ENCODE peak calls at places on chromosome 7, in ten cellular contexts. T is upper lobe of left lung, I is uterus, Q is stomach, W is endothelial cell of umbilical vein, C is transverse colon, U is vagina, J is spleen, Z is A549, L is right lobe of liver. A is an unnamed sample. For H3K4me1, the result is how much of the 10 kb centered on the place peaks cover.

GRCh38 chr7:32115831-32116230 is 45.6 kb upstream of the PDE1C start:
- DNase-seq in T (no peak), I (no peak), Q (no peak), W (no peak), C (no peak), U (no peak), J (no peak), Z (no peak), L (no peak), A (no peak)

GRCh38 chr7:100407285-100408180 is 21.0 kb downstream of the ZCWPW1 start:
- DNase-seq in T (no peak), I (peak), Q (no peak), W (peak), C (no peak), U (no peak), J (no peak), Z (peak), L (no peak), A (peak)

GRCh38 chr7:32200593-32200992 is 130.4 kb upstream of the PDE1C start:
- DNase-seq in T (no peak), I (no peak), Q (no peak), W (no peak), C (no peak), U (no peak), J (no peak), Z (no peak), L (no peak), A (no peak)

GRCh38 chr7:137667633-137668387 is 179.0 kb downstream of the DGKI start:
- DNase-seq in T (no peak), I (no peak), Q (no peak), W (no peak), C (no peak), U (no peak), J (no peak), Z (peak), L (no peak), A (no peak)

GRCh38 chr7:66627876-66628360 is 763 bp upstream of the KCTD7 start:
- DNase-seq in T (peak), I (no peak), Q (no peak), W (no peak), C (no peak), U (no peak), J (no peak), Z (no peak), L (no peak), A (no peak)

GRCh38 chr7:81236560-81236959 is 317.7 kb upstream of the SEMA3C start:
- DNase-seq in T (no peak), I (no peak), Q (no peak), W (no peak), C (no peak), U (no peak), J (no peak), Z (no peak), L (no peak), A (no peak)

GRCh38 chr7:57308631-57309408 is 141.2 kb upstream of the ZNF716 start:
- DNase-seq in T (no peak), I (no peak), Q (no peak), W (no peak), C (no peak), U (no peak), J (no peak), Z (no peak), L (peak), A (peak)

GRCh38 chr7:121449304-121449703 is 53.2 kb upstream of the FAM3C start:
- DNase-seq in T (no peak), I (no peak), Q (no peak), W (no peak), C (no peak), U (no peak), J (no peak), Z (no peak), L (no peak), A (no peak)

GRCh38 chr7:114818501-114818900 is 103.4 kb upstream of the MDFIC start:
- DNase-seq in T (no peak), I (no peak), Q (no peak), W (no peak), C (no peak), U (no peak), J (no peak), Z (peak), L (no peak), A (no peak)

GRCh38 chr7:151657173-151657572 is 137.5 kb upstream of the RHEB start:
- DNase-seq in T (no peak), I (no peak), Q (no peak), W (no peak), C (no peak), U (no peak), J (no peak), Z (no peak), L (peak), A (no peak)

GRCh38 chr7:111356941-111357340 is 205.4 kb downstream of the IMMP2L start:
- DNase-seq in T (no peak), I (no peak), Q (no peak), W (no peak), C (no peak), U (no peak), J (no peak), Z (no peak), L (no peak), A (no peak)

GRCh38 chr7:156041398-156041797 is 229.1 kb upstream of the SHH start:
- DNase-seq in T (no peak), I (no peak), Q (no peak), W (no peak), C (no peak), U (no peak), J (no peak), Z (no peak), L (no peak), A (no peak)

GRCh38 chr7:34991938-34992840 is 45.1 kb downstream of the DPY19L1 start:
- DNase-seq in T (peak), I (no peak), Q (no peak), W (peak), C (peak), U (no peak), J (peak), Z (peak), L (no peak), A (peak)

GRCh38 chr7:4873071-4873944 is 10.2 kb downstream of the RADIL start:
- DNase-seq in T (peak), I (no peak), Q (no peak), W (no peak), C (no peak), U (no peak), J (no peak), Z (no peak), L (no peak), A (no peak)

GRCh38 chr7:25665903-25666670 is 437.8 kb upstream of the NPVF start:
- DNase-seq in T (no peak), I (no peak), Q (no peak), W (no peak), C (no peak), U (no peak), J (no peak), Z (no peak), L (no peak), A (no peak)

GRCh38 chr7:39595102-39595620 is 28.2 kb upstream of the RALA start:
- DNase-seq in T (no peak), I (no peak), Q (no peak), W (peak), C (no peak), U (no peak), J (no peak), Z (no peak), L (no peak), A (no peak)

GRCh38 chr7:88835147-88835728 is 39.7 kb upstream of the TEX47 start:
- DNase-seq in T (no peak), I (no peak), Q (no peak), W (peak), C (no peak), U (no peak), J (no peak), Z (peak), L (no peak), A (peak)

GRCh38 chr7:14762552-14762951 is 140.0 kb downstream of the DGKB start:
- DNase-seq in T (no peak), I (no peak), Q (no peak), W (no peak), C (no peak), U (no peak), J (no peak), Z (no peak), L (no peak), A (no peak)

GRCh38 chr7:157656195-157656769 is 319.5 kb downstream of the DNAJB6 start:
- DNase-seq in T (no peak), I (no peak), Q (no peak), W (no peak), C (no peak), U (no peak), J (peak), Z (peak), L (no peak), A (no peak)

GRCh38 chr7:140607441-140607989 is 33.1 kb downstream of the DENND2A start:
- DNase-seq in T (no peak), I (peak), Q (no peak), W (no peak), C (peak), U (no peak), J (peak), Z (no peak), L (peak), A (peak)

GRCh38 chr7:117248810-117249209 is 74.0 kb downstream of the WNT2 start:
- DNase-seq in T (no peak), I (no peak), Q (no peak), W (no peak), C (no peak), U (no peak), J (no peak), Z (no peak), L (no peak), A (no peak)

GRCh38 chr7:39073432-39073831 is 95.7 kb downstream of the POU6F2 start:
- DNase-seq in T (peak), I (no peak), Q (no peak), W (peak), C (no peak), U (no peak), J (no peak), Z (no peak), L (no peak), A (no peak)

GRCh38 chr7:77247206-77247850 is 47.7 kb upstream of the FGL2 start:
- DNase-seq in T (peak), I (peak), Q (peak), W (peak), C (peak), U (no peak), J (peak), Z (peak), L (peak), A (peak)

GRCh38 chr7:66958708-66959350 is 36.6 kb downstream of the SBDS start:
- DNase-seq in T (no peak), I (no peak), Q (peak), W (no peak), C (peak), U (no peak), J (peak), Z (no peak), L (no peak), A (no peak)

GRCh38 chr7:127392566-127393369 is at the start of gene ZNF800:
- DNase-seq in T (peak), I (peak), Q (peak), W (peak), C (peak), U (no peak), J (peak), Z (peak), L (peak), A (peak)

GRCh38 chr7:219581-220150 is 27.3 kb downstream of the FAM20C start:
- DNase-seq in T (peak), I (no peak), Q (peak), W (no peak), C (no peak), U (no peak), J (no peak), Z (no peak), L (no peak), A (peak)

GRCh38 chr7:35556532-35557471 is 138.1 kb downstream of the HERPUD2 start:
- DNase-seq in T (no peak), I (no peak), Q (no peak), W (no peak), C (no peak), U (peak), J (no peak), Z (no peak), L (peak), A (no peak)

GRCh38 chr7:105487559-105488218 is 34.4 kb downstream of the PUS7 start:
- DNase-seq in T (peak), I (peak), Q (no peak), W (peak), C (no peak), U (no peak), J (no peak), Z (peak), L (no peak), A (no peak)

GRCh38 chr7:115522174-115522573 is 508.4 kb downstream of the TFEC start:
- DNase-seq in T (no peak), I (no peak), Q (no peak), W (no peak), C (no peak), U (no peak), J (peak), Z (no peak), L (no peak), A (no peak)

GRCh38 chr7:112362796-112363195 is 87.5 kb upstream of the IFRD1 start:
- DNase-seq in T (peak), I (no peak), Q (no peak), W (no peak), C (no peak), U (no peak), J (no peak), Z (no peak), L (no peak), A (no peak)

GRCh38 chr7:114857605-114858004 is 64.3 kb upstream of the MDFIC start:
- DNase-seq in T (no peak), I (no peak), Q (no peak), W (no peak), C (no peak), U (no peak), J (no peak), Z (no peak), L (no peak), A (no peak)

GRCh38 chr7:1054438-1055083 is 10.2 kb downstream of the GPR146 start:
- DNase-seq in T (no peak), I (peak), Q (no peak), W (peak), C (no peak), U (no peak), J (peak), Z (no peak), L (no peak), A (no peak)

GRCh38 chr7:143890558-143890957 is 11.4 kb downstream of the TCAF1 start:
- DNase-seq in T (no peak), I (no peak), Q (no peak), W (no peak), C (no peak), U (no peak), J (no peak), Z (no peak), L (no peak), A (no peak)

GRCh38 chr7:157859915-157860314 is 523.1 kb downstream of the DNAJB6 start:
- DNase-seq in T (no peak), I (no peak), Q (no peak), W (no peak), C (no peak), U (no peak), J (peak), Z (no peak), L (no peak), A (no peak)

GRCh38 chr7:29825750-29826529 is 19.6 kb downstream of the WIPF3 start:
- DNase-seq in T (no peak), I (no peak), Q (no peak), W (no peak), C (no peak), U (no peak), J (no peak), Z (no peak), L (no peak), A (no peak)

GRCh38 chr7:6623589-6624245 is 8.3 kb downstream of the ZNF853 start:
- DNase-seq in T (no peak), I (no peak), Q (no peak), W (no peak), C (no peak), U (no peak), J (no peak), Z (no peak), L (no peak), A (no peak)

GRCh38 chr7:158582089-158582456 is 5.5 kb downstream of the PTPRN2 start:
- DNase-seq in T (no peak), I (no peak), Q (peak), W (no peak), C (no peak), U (no peak), J (no peak), Z (no peak), L (no peak), A (peak)

GRCh38 chr7:27148031-27148775 is 629 bp upstream of the HOXA6 start:
- DNase-seq in T (no peak), I (peak), Q (no peak), W (peak), C (peak), U (no peak), J (peak), Z (no peak), L (no peak), A (no peak)

GRCh38 chr7:112646787-112647186 is 143.4 kb downstream of the TMEM168 start:
- DNase-seq in T (no peak), I (no peak), Q (no peak), W (no peak), C (no peak), U (no peak), J (peak), Z (no peak), L (no peak), A (no peak)

GRCh38 chr7:8172372-8173354 is 89.3 kb downstream of the ICA1 start:
- DNase-seq in T (no peak), I (no peak), Q (no peak), W (no peak), C (no peak), U (no peak), J (no peak), Z (no peak), L (no peak), A (no peak)

GRCh38 chr7:8177109-8177933 is 84.6 kb downstream of the ICA1 start:
- DNase-seq in T (no peak), I (no peak), Q (no peak), W (peak), C (no peak), U (no peak), J (no peak), Z (no peak), L (no peak), A (no peak)

GRCh38 chr7:8175929-8176369 is 86.0 kb downstream of the ICA1 start:
- DNase-seq in T (no peak), I (no peak), Q (no peak), W (no peak), C (no peak), U (no peak), J (no peak), Z (no peak), L (peak), A (no peak)

GRCh38 chr7:8178353-8178752 is 83.6 kb downstream of the ICA1 start:
- DNase-seq in T (no peak), I (no peak), Q (no peak), W (peak), C (no peak), U (no peak), J (no peak), Z (no peak), L (no peak), A (no peak)

GRCh38 chr7:8176370-8177081 is 85.4 kb downstream of the ICA1 start:
- DNase-seq in T (peak), I (no peak), Q (no peak), W (no peak), C (peak), U (no peak), J (peak), Z (no peak), L (no peak), A (no peak)
- TF ChIP-seq POLR2A in T (no peak), I (no peak), Q (no peak), W (no peak), C (no peak), U (no peak), J (no peak), Z (no peak), L (no peak), A (no peak)

GRCh38 chr7:2722591-2722990 is 34.6 kb downstream of the AMZ1 start:
- DNase-seq in T (no peak), I (no peak), Q (no peak), W (no peak), C (no peak), U (no peak), J (peak), Z (no peak), L (no peak), A (no peak)
- H3K4me1 ChIP-seq in T (under half), I (under half), Q (under half), W (under half), C (under half), U (under half), J (under half), Z (under half), L (under half), A (under half)

DNA sequence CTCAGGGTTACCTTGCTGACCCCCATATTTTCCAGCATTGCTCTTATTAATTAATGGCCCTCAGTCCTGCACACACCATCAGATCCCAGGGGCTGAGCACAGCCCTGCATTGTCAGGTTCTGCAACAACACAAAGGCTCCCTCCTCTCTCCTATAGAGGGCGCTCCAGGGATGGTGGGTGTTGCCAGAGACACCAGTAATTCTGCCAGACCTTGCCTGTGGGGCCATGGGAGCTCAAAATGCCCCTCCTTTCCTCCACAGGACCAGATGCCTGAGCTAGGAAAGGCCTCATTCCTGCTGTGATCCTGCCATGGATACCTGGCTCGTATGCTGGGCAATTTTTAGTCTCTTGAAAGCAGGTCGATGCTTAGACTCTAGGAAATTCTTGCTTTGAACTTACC is 42.8 kb upstream of the PRSS58 start:
- DNase-seq in T (no peak), I (no peak), Q (no peak), W (no peak), C (no peak), U (no peak), J (no peak), Z (peak), L (no peak), A (no peak)
- TF ChIP-seq CTCF in T (no peak), I (no peak), Q (no peak), W (no peak), C (no peak), U (no peak), J (no peak), Z (no peak), L (no peak), A (no peak)

DNA sequence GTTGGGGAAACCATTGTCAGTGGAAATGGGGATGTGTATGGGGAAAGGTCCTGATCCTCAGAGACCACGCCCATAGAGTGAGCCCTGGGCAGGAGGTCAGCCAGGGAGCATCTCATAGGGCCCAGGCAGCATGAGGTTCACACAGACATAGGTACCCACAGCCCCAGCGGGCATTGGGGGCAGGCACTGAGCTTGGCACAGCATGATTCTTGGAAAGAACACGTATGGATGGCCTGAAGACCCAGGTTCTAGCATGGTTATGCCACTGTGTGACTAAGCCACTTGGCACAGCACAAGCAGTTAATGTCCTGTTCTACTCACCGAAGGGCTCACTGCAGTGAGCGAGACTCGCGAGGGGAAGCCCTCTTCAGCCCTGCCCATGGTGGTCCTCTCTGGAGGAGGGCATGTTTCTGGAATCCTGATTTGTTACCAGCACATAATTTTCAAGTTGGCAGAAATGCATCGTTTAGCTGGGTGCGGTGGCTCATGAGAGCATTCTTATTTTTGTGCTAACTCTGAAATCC is 125.2 kb downstream of the UBE2H start:
- DNase-seq in T (no peak), I (no peak), Q (no peak), W (no peak), C (no peak), U (no peak), J (no peak), Z (no peak), L (no peak), A (no peak)
- TF ChIP-seq POLR2A in T (no peak), I (no peak), Q (no peak), W (no peak), C (no peak), U (no peak), J (no peak), Z (no peak), L (no peak), A (no peak)

GRCh38 chr7:148701414-148701813 is 2.7 kb downstream of the CUL1 start:
- DNase-seq in T (no peak), I (no peak), Q (no peak), W (peak), C (no peak), U (no peak), J (no peak), Z (peak), L (no peak), A (no peak)
- H3K4me1 ChIP-seq in T (under half), I (under half), Q (half or more), W (under half), C (half or more), U (half or more), J (half or more), Z (half or more), L (under half), A (half or more)

DNA sequence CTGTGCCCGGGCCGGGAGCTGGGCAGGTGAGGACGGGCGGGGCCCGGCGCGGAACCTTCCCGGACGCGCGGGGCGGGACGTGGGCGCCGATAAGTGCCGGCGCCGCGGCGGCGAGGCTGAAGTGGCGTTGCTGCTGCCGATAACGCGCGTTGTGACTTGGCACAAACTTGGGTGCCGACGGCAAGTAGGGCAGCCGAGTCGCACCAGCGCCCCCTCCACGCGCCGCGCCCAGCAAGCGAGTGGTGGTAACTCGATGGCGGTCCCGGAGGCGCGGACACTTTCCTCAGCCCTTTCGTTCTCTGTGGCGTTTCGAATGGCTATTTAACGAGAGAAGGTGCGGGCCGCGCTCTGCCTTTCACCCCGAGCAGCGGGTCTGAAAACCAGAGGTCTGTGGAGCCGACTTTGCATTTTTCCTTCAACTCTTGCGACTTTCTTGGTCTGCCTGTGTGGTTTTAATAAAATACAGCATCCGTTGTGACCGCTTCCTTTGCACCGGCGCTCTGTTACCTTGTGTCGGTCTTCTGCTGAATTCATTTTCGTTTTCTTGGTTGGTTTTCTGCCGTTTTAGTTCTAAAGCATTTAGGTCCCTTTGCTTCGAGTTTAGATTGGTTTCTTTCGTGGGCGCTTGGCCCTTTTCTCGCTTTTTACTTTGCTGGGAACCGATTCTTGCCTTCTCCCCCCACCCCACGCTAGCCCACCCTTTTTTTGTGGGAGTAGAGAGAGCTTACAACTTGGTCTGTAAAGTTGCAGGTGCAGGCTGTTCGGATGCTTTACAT is 704 bp downstream of the STK17A start:
- DNase-seq in T (peak), I (peak), Q (peak), W (peak), C (peak), U (no peak), J (peak), Z (peak), L (peak), A (peak)
- TF ChIP-seq CTCF in T (no peak), I (no peak), Q (no peak), W (no peak), C (no peak), U (no peak), J (no peak), Z (no peak), L (no peak), A (no peak)

A was measured in body of pancreas.